ENCODE peak calls at places on chromosome 10, in five cellular contexts. U is HCT116, T is GM23248, I is neural progenitor cell, P is MM.1S. M is an unnamed sample.

GRCh38 chr10:30420266-30420665 is 13.7 kb upstream of the MAP3K8 start:
- DNase-seq in U (no peak), T (no peak), I (no peak), P (no peak), M (no peak)

GRCh38 chr10:22436526-22436892 is 91.2 kb downstream of the SPAG6 start:
- DNase-seq in U (no peak), T (no peak), I (no peak), P (no peak), M (no peak)

GRCh38 chr10:93680414-93681047 is 21.9 kb downstream of the FRA10AC1 start:
- DNase-seq in U (peak), T (peak), I (peak), P (no peak), M (peak)

GRCh38 chr10:126090911-126091728 is 194.8 kb downstream of the FANK1 start:
- DNase-seq in U (no peak), T (peak), I (no peak), P (no peak), M (peak)

GRCh38 chr10:2387672-2388071 is 650.3 kb upstream of the ADARB2 start:
- DNase-seq in U (no peak), T (no peak), I (no peak), P (no peak), M (no peak)

GRCh38 chr10:89295597-89295996 is 6.2 kb upstream of the IFIT2 start:
- DNase-seq in U (no peak), T (peak), I (no peak), P (peak), M (no peak)

GRCh38 chr10:112366992-112367391 is 6.9 kb upstream of the ACSL5 start:
- DNase-seq in U (no peak), T (no peak), I (no peak), P (no peak), M (no peak)

GRCh38 chr10:78301481-78301880 is 267.8 kb downstream of the RPS24 start:
- DNase-seq in U (no peak), T (no peak), I (no peak), P (no peak), M (no peak)

GRCh38 chr10:33534455-33534854 is 200.0 kb upstream of the NRP1 start:
- DNase-seq in U (no peak), T (no peak), I (no peak), P (no peak), M (peak)

GRCh38 chr10:86027346-86027745 is 339.2 kb downstream of the GRID1 start:
- DNase-seq in U (no peak), T (no peak), I (no peak), P (no peak), M (no peak)

GRCh38 chr10:78410046-78410965 is 376.6 kb downstream of the RPS24 start:
- DNase-seq in U (no peak), T (no peak), I (no peak), P (no peak), M (no peak)

DNA sequence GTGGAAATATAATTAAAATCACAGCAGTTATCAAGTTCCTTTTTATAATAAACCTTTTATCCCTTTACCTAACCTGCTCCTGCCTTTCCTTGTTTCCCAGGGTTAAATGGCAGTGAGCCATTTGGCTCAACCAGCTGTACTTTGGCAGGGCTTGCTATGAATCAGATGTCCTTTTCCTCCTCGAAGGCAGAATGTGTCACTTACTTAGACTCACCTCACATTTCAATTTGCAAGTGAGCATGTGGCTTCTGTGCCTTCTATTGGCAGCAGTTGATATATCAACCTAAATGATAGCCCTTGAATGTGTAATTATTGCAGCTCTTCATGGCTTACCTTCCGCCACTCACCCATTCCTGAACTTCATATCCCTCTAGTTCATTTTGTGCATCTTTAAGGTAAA is 301.7 kb downstream of the CSTF2T start:
- DNase-seq in U (no peak), T (peak), I (no peak), P (no peak), M (peak)
- TF ChIP-seq EZH2phosphoT487 in U (no peak), T (no peak), I (no peak), P (no peak), M (no peak)

GRCh38 chr10:44930904-44931620 is 19.9 kb downstream of the TMEM72 start:
- DNase-seq in U (no peak), T (no peak), I (no peak), P (no peak), M (no peak)
- TF ChIP-seq EZH2 in U (no peak), T (no peak), I (no peak), P (no peak), M (no peak)

GRCh38 chr10:69464401-69464800 is 13.1 kb downstream of the TSPAN15 start:
- DNase-seq in U (no peak), T (no peak), I (no peak), P (no peak), M (no peak)

GRCh38 chr10:69465457-69466157 is 14.3 kb downstream of the TSPAN15 start:
- DNase-seq in U (no peak), T (no peak), I (no peak), P (no peak), M (no peak)

GRCh38 chr10:69466158-69466490 is 14.9 kb downstream of the TSPAN15 start:
- DNase-seq in U (no peak), T (no peak), I (no peak), P (no peak), M (no peak)

GRCh38 chr10:69463886-69464285 is 12.6 kb downstream of the TSPAN15 start:
- DNase-seq in U (no peak), T (no peak), I (no peak), P (no peak), M (no peak)

GRCh38 chr10:69464801-69465401 is 13.6 kb downstream of the TSPAN15 start:
- DNase-seq in U (no peak), T (no peak), I (no peak), P (no peak), M (no peak)
- H3K9ac ChIP-seq in U (no peak), T (no peak), I (no peak), P (no peak), M (no peak)

GRCh38 chr10:132886211-132887099 is 55.9 kb downstream of the CFAP46 start:
- DNase-seq in U (no peak), T (peak), I (no peak), P (no peak), M (peak)
- TF ChIP-seq EZH2phosphoT487 in U (no peak), T (no peak), I (no peak), P (no peak), M (no peak)

GRCh38 chr10:100729877-100730738 is 15.3 kb upstream of the PAX2 start:
- DNase-seq in U (no peak), T (no peak), I (peak), P (no peak), M (no peak)

GRCh38 chr10:100734295-100735086 is 10.9 kb upstream of the PAX2 start:
- DNase-seq in U (no peak), T (no peak), I (no peak), P (no peak), M (no peak)

GRCh38 chr10:100733319-100733718 is 12.1 kb upstream of the PAX2 start:
- DNase-seq in U (no peak), T (no peak), I (no peak), P (no peak), M (no peak)

GRCh38 chr10:100730739-100731602 is 14.4 kb upstream of the PAX2 start:
- DNase-seq in U (no peak), T (peak), I (peak), P (peak), M (no peak)

GRCh38 chr10:100731603-100732596 is 13.5 kb upstream of the PAX2 start:
- DNase-seq in U (no peak), T (no peak), I (no peak), P (no peak), M (no peak)
- TF ChIP-seq EZH2 in U (no peak), T (no peak), I (peak), P (no peak), M (no peak)

GRCh38 chr10:120946497-120946896 is 95.3 kb downstream of the WDR11 start:
- DNase-seq in U (no peak), T (no peak), I (no peak), P (no peak), M (no peak)

GRCh38 chr10:120945801-120946302 is 94.7 kb downstream of the WDR11 start:
- DNase-seq in U (no peak), T (peak), I (no peak), P (no peak), M (no peak)

GRCh38 chr10:120944586-120945125 is 93.5 kb downstream of the WDR11 start:
- DNase-seq in U (no peak), T (no peak), I (no peak), P (no peak), M (no peak)

GRCh38 chr10:120943542-120943941 is 92.4 kb downstream of the WDR11 start:
- DNase-seq in U (no peak), T (no peak), I (peak), P (no peak), M (no peak)

GRCh38 chr10:120945182-120945581 is 94.0 kb downstream of the WDR11 start:
- DNase-seq in U (no peak), T (no peak), I (no peak), P (no peak), M (no peak)
- H3K9ac ChIP-seq in U (no peak), T (no peak), I (no peak), P (no peak), M (no peak)

M was measured in PC-3.